ENCODE peak calls at places on chromosome X, in five cellular contexts. B is GM12878, U is GM12891, K is K562, E is H1. H is an unnamed sample.

GRCh38 chrX:48045410-48046311 is 25.8 kb downstream of the ZNF630 start:
- DNase-seq in B (no peak), U (no peak), K (no peak), E (no peak), H (no peak)

GRCh38 chrX:128518508-128518907 is 466.3 kb upstream of the ACTRT1 start:
- DNase-seq in B (no peak), U (no peak), K (no peak), E (no peak), H (no peak)

GRCh38 chrX:95058815-95059214 is 1384.8 kb downstream of the FAM133A start:
- DNase-seq in B (no peak), U (no peak), K (no peak), E (no peak), H (no peak)

GRCh38 chrX:93422693-93423092 is 250.7 kb downstream of the NAP1L3 start:
- DNase-seq in B (no peak), U (no peak), K (peak; percentile 8), E (peak; percentile 10), H (no peak)

GRCh38 chrX:149185087-149185486 is 320.0 kb downstream of the IDS start:
- DNase-seq in B (no peak), U (no peak), K (no peak), E (no peak), H (no peak)

GRCh38 chrX:49077941-49078340 is 1.7 kb downstream of the WDR45 start:
- DNase-seq in B (no peak), U (no peak), K (no peak), E (no peak), H (no peak)

GRCh38 chrX:24268786-24269185 is 45.1 kb downstream of the SUPT20HL2 start:
- DNase-seq in B (no peak), U (no peak), K (no peak), E (no peak), H (no peak)

GRCh38 chrX:118603981-118604380 is 108.4 kb downstream of the DOCK11 start:
- DNase-seq in B (peak; percentile 11), U (no peak), K (peak; percentile 70), E (no peak), H (peak; percentile 9)

GRCh38 chrX:140715787-140716186 is 6.2 kb downstream of the LINC00632 start:
- DNase-seq in B (no peak), U (no peak), K (no peak), E (no peak), H (no peak)

GRCh38 chrX:12971282-12972003 is 3.5 kb upstream of the TMSB4X start:
- DNase-seq in B (no peak), U (no peak), K (no peak), E (no peak), H (no peak)

GRCh38 chrX:104918122-104918521 is 302.4 kb downstream of the TEX13A start:
- DNase-seq in B (no peak), U (no peak), K (no peak), E (no peak), H (no peak)

GRCh38 chrX:119790977-119791436 is 423 bp downstream of the RPL39 start:
- DNase-seq in B (no peak), U (no peak), K (peak; percentile 67), E (no peak), H (no peak)

GRCh38 chrX:75746891-75747639 is 38.0 kb downstream of the MAGEE2 start:
- DNase-seq in B (no peak), U (no peak), K (peak; percentile 4), E (no peak), H (no peak)

GRCh38 chrX:8684201-8684600 is 47.7 kb downstream of the ANOS1 start:
- DNase-seq in B (no peak), U (no peak), K (no peak), E (no peak), H (no peak)

GRCh38 chrX:44451056-44451455 is 91.6 kb downstream of the FUNDC1 start:
- DNase-seq in B (no peak), U (no peak), K (no peak), E (no peak), H (no peak)

GRCh38 chrX:122245175-122245574 is 938.9 kb upstream of the GRIA3 start:
- DNase-seq in B (no peak), U (no peak), K (no peak), E (no peak), H (no peak)

GRCh38 chrX:9788908-9789307 is 2.7 kb downstream of the SHROOM2 start:
- DNase-seq in B (no peak), U (no peak), K (no peak), E (no peak), H (no peak)

GRCh38 chrX:17605676-17606075 is 131.6 kb upstream of the SCML1 start:
- DNase-seq in B (no peak), U (no peak), K (no peak), E (no peak), H (no peak)

GRCh38 chrX:24242649-24243556 is 71.0 kb downstream of the SUPT20HL2 start:
- DNase-seq in B (peak; percentile 95), U (no peak), K (no peak), E (no peak), H (no peak)

DNA sequence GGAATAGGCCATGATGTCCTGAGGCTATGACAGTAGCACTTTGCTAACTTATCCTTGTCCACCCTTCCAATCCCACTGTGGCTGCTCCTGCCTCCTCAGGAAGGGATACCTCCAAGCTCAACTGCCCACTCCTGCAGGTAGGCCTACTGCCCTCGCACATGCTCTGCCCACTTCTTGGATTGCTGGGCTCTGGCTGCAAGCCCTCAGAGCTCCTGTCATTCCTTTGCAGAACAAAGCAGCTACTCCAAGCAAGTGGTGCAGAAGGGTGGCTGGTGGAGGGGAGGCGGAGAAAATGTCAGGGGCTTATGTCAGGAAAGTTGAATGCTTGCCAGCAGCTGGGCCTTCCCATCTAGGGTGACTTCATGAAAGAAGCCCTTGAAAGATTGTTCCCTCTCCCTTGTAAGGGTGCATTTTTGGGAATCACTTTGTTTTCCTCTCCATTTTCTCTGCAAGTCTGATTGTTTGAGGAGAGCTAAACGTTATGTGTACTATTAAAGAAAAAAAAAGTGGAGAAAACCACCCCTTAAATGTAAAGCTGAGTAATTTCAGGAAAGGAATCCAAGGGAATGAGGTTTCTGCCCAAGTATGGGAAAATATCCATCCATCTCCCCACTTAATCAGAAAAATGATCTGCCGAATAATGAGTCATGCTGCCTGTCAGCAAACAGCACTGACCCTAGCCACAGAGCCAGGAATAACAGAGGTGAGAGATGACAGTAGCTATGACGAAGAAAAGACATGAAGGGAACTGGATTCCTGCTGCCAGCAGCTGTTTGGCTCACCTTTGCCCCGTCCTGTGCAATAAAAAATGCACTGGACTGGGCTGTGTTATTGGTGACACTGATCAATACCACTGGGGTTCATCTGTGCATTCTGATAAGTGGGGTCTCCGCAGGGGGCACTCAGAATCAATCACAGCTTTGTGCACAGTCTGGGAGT is 102.0 kb downstream of the RTL5 start:
- DNase-seq in B (no peak), U (no peak), K (no peak), E (no peak), H (no peak)
- TF ChIP-seq POLR2AphosphoS5 in B (no peak), U (no peak), K (no peak), E (no peak), H (no peak)

DNA sequence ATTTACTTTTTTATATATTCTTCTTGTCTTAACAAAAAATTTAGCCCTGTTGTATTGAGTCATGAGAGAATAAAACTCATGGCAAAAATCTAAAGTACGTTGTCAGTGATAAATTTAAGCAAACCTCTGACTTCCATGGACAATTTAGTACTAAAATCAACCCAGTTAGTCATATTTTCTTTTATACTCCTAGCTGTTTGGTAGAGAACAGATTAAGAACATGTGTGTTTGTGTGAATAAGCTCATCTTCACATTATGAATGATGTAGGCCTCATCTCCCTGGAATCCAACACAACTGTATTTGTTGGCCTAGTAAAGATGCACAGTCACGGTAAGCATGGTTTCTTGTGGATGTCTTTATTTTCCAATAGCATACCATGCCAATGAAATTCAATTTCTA is 40.8 kb upstream of the FAM47B start:
- DNase-seq in B (no peak), U (no peak), K (no peak), E (no peak), H (no peak)
- TF ChIP-seq TAF1 in B (no peak), U (no peak), K (no peak), E (no peak), H (no peak)

GRCh38 chrX:129523076-129524055 is at the start of gene SMARCA1:
- DNase-seq in B (no peak), U (peak; percentile 18), K (no peak), E (no peak), H (peak; percentile 9)
- TF ChIP-seq POLR2AphosphoS5 in B (no peak), U (no peak), K (no peak), E (peak; percentile 76), H (no peak)

GRCh38 chrX:106999002-106999975 is 723 bp downstream of the MORC4 start:
- DNase-seq in B (no peak), U (peak; percentile 0), K (peak; percentile 6), E (no peak), H (peak; percentile 2)
- TF ChIP-seq TAF1 in B (no peak), U (no peak), K (no peak), E (no peak), H (no peak)

GRCh38 chrX:19904778-19905367 is 17.5 kb upstream of the SH3KBP1 start:
- DNase-seq in B (no peak), U (peak; percentile 25), K (peak; percentile 45), E (no peak), H (peak; percentile 45)
- TF ChIP-seq POLR2AphosphoS5 in B (no peak), U (no peak), K (no peak), E (no peak), H (no peak)

GRCh38 chrX:134526399-134526798 is 66.4 kb downstream of the HPRT1 start:
- DNase-seq in B (no peak), U (no peak), K (no peak), E (no peak), H (no peak)
- TF ChIP-seq TAF1 in B (no peak), U (no peak), K (no peak), E (no peak), H (no peak)

DNA sequence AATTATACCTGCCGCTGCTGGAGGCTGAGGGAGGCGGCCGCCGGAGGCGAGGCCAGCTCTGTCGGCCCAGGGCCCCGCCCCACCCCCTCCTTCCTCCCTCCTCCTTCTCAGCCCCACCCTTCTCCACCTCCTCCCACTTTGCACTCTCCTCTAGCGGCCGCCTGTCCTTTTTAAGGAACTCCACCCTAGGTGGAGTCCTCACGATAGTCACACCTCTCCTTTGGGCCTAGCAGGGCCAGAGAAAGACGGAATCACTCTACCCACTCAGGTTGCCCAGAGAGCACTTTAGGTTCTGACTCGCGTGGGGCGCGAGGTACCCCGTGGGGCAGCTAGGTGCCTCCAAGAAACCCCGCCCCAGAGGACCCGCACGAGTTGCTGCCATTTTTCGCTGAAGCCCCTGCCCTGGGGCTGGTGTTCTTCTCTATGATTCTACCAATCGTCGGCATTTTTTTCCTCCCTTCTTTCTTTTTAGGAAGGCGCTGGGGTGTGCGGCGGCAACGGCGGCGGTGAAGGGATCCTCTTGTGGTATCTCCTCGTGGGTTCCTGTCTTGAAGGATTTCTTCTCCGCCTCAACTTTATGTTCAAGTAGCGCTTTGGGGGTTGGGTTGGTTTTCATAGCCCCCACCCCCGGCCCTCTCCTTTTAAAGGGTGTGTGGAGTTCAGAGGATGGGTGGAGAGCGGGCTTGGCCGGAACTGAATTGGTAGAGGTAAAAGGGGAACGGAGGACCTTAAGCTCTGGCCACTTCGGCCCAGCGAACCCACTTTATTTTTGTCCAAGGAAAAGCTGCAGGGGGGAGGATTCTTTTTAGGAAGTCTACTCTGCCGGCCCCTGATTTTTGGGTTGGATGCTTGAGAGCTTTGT is at the start of gene KLF8:
- DNase-seq in B (no peak), U (no peak), K (peak; percentile 33), E (no peak), H (peak; percentile 35)
- TF ChIP-seq POLR2AphosphoS5 in B (no peak), U (no peak), K (no peak), E (no peak), H (no peak)

H was measured in GM12892.